ENCODE peak calls at places on chromosomes 11 and 22, in six cellular contexts. N is left lung; H is fibroblast of pulmonary artery; M is heart right ventricle; I is left ventricle myocardium inferior; E is effector memory CD4-positive, alpha-beta T cell. Y is an unnamed sample.

GRCh38 chr11:47593934-47594855 is at the start of gene C1QTNF4:
- DNase-seq in N (no peak), H (no peak), M (no peak), I (no peak), E (no peak), Y (no peak)

GRCh38 chr22:27226666-27227065 is 569.3 kb downstream of the MIAT start:
- DNase-seq in N (no peak), H (peak), M (no peak), I (no peak), E (no peak), Y (no peak)

GRCh38 chr22:38694945-38695344 is 5.8 kb downstream of the JOSD1 start:
- DNase-seq in N (no peak), H (no peak), M (no peak), I (no peak), E (no peak), Y (no peak)

GRCh38 chr22:26398741-26399153 is 30.3 kb upstream of the ASPHD2 start:
- DNase-seq in N (peak), H (peak), M (peak), I (peak), E (peak), Y (peak)

GRCh38 chr11:126548576-126549272 is 193.2 kb downstream of the ST3GAL4 start:
- DNase-seq in N (no peak), H (no peak), M (no peak), I (no peak), E (no peak), Y (no peak)

GRCh38 chr11:68956142-68956541 is 24.6 kb downstream of the MRGPRD start:
- DNase-seq in N (no peak), H (no peak), M (no peak), I (no peak), E (peak), Y (no peak)

GRCh38 chr22:37187891-37188761 is at the start of gene C1QTNF6:
- DNase-seq in N (no peak), H (peak), M (peak), I (peak), E (no peak), Y (peak)

GRCh38 chr22:46617250-46618103 is 2.7 kb upstream of the GRAMD4 start:
- DNase-seq in N (no peak), H (no peak), M (no peak), I (no peak), E (no peak), Y (no peak)

GRCh38 chr11:124644426-124645280 is 22.0 kb downstream of the TBRG1 start:
- DNase-seq in N (no peak), H (peak), M (peak), I (peak), E (no peak), Y (peak)

GRCh38 chr11:43222215-43222614 is 89.6 kb upstream of the API5 start:
- DNase-seq in N (no peak), H (no peak), M (no peak), I (no peak), E (no peak), Y (no peak)

GRCh38 chr11:62889484-62890437 is 9.1 kb downstream of the SLC3A2 start:
- DNase-seq in N (no peak), H (peak), M (no peak), I (no peak), E (no peak), Y (peak)

DNA sequence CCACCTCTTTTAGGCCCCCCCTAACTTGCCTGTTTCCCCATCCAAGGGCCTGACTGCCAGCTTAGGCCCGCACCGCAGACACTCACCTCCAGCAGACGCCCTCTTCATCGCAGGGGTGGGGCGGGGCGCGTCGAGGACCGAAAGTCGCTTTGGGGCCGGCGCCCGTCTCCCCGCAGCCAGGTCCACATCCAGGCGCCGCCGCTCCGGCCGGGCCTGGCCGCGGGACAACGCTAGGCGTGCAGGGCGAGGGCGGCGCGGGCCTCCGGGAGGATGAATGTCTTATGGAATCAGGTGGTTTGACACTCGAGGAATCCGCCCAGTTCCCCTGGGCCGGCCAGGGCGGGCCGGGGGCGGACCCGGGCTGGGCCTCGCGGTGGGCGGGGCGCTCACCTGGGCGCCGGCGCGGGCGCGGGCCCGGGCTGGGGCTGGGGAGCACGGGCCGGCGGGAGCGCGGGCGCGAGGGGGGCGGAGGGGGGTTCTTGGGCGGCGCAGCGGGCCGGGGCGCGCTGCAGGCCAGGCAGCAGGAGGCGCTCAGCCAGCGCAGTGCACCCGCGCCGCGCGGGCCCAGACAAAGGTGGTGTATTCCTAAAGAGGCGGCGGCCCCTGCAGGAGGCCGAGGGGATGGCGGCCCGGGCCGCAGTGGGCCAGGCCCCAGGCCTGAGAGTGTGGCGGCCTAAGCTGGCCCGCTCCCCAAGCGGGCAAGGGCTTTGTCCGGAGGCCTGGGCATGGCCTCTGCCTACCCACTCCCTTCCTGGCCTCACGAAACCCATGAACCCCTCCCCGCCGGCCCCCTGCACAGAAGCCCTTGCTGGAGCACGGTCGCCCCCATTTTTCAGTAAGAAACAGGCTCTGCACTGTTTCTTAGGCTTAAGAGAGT is 177.6 kb downstream of the IGLL1 start:
- DNase-seq in N (peak), H (peak), M (peak), I (no peak), E (peak), Y (peak)
- H3K4me3 ChIP-seq in N (peak), H (no peak), M (peak), I (peak), E (no peak), Y (no peak)

GRCh38 chr11:66408488-66409214 is 12.2 kb upstream of the NPAS4 start:
- DNase-seq in N (peak), H (peak), M (peak), I (peak), E (peak), Y (peak)

GRCh38 chr11:66411323-66411722 is 9.5 kb upstream of the NPAS4 start:
- DNase-seq in N (no peak), H (no peak), M (no peak), I (no peak), E (no peak), Y (no peak)

GRCh38 chr11:66407651-66408050 is 13.2 kb upstream of the NPAS4 start:
- DNase-seq in N (no peak), H (no peak), M (no peak), I (no peak), E (no peak), Y (no peak)

GRCh38 chr11:66410191-66410590 is 10.6 kb upstream of the NPAS4 start:
- DNase-seq in N (no peak), H (no peak), M (no peak), I (no peak), E (no peak), Y (no peak)

DNA sequence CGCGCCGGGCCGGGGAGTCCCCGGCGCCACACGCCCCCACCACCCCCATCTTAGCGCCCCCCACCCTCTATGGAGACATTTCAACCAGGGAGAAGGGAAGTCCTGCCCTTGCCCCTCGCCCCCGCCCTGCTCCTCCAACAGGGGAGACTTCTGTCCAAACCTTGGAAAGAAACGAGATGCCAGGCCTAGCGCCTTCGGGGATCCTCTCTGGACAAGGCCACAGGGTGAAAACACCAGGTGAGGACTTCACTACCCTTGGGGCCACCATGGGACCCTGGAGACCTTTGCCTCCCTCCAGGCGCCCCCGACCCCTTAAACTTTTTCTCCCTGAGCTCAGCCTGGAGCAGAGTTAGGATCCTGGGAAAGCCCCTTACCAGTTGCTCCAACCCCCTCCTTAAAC is 11.6 kb upstream of the NPAS4 start:
- DNase-seq in N (no peak), H (no peak), M (no peak), I (no peak), E (no peak), Y (no peak)
- H3K4me3 ChIP-seq in N (peak), H (no peak), M (peak), I (peak), E (peak), Y (no peak)

DNA sequence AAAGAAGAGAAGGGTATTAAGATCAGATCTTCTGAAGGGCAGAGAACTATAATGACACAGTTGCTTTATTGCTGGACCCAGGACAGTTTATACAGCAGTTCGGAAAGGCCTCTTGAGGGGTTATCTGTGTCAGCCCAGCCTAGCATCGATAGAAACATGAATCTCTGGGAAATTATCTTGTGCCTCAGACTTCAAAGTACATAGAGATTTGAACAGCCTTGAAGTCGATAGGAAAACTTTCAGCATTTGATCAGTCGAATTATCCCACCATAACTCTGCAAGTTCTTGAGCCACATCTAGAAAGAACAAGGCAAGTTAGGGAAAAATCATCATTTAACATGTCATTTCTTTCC is 2.5 kb upstream of the LMO2 start:
- DNase-seq in N (no peak), H (no peak), M (no peak), I (no peak), E (no peak), Y (no peak)
- H3K4me3 ChIP-seq in N (peak), H (no peak), M (no peak), I (no peak), E (peak), Y (no peak)

DNA sequence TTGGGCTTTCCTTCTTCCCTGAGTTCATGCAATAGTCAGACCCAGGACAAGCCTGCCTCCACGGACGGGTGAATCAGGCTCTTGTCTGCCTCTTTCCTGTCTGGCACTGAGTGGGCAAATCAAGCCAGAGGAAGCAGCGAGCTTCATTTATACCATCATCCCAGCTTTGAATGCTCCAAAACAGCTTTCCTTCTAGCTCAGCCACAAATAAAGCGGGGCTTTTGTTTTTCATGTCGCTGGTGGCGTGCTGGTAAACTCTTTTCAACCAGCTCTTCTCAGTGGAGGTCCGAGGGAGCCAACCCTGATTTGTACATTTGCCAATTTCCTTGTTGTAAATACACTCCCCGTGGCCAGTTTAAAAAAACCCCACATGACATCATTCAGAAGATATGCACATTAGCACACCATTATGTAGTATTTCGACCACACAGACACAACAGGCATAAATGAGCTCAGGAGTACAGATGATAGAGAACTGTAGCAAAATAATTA is 8.6 kb downstream of the C11orf91 start:
- DNase-seq in N (peak), H (peak), M (no peak), I (peak), E (no peak), Y (peak)
- H3K4me3 ChIP-seq in N (no peak), H (peak), M (peak), I (peak), E (no peak), Y (peak)

GRCh38 chr11:130452941-130453340 is 4.5 kb downstream of the ADAMTS15 start:
- DNase-seq in N (no peak), H (no peak), M (peak), I (peak), E (no peak), Y (no peak)

GRCh38 chr11:130449996-130450419 is 1.6 kb downstream of the ADAMTS15 start:
- DNase-seq in N (peak), H (peak), M (peak), I (peak), E (no peak), Y (peak)

GRCh38 chr11:130454495-130455262 is 6.2 kb downstream of the ADAMTS15 start:
- DNase-seq in N (no peak), H (no peak), M (no peak), I (no peak), E (no peak), Y (peak)

GRCh38 chr11:130451261-130452019 is 3.0 kb downstream of the ADAMTS15 start:
- DNase-seq in N (no peak), H (peak), M (peak), I (peak), E (no peak), Y (peak)

DNA sequence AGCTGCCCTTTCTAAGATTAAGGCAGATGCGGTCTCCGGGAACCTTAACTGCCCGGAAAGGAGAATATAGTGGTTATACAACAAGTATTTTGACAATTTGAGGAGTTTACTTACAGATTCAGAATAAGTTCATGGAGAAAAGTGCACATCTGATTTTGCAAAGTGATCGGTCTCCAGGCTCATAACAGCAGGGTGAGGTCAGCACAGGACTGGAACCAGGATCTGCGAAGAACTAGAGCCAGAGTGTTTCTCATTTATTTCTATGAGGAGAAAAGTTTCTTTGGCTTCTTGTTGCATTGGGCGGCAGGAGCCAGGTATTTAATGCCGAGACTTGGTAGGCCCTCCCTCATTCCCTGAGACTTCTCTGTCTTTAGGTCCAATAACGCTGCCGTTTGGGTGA is 3.7 kb downstream of the ADAMTS15 start:
- DNase-seq in N (no peak), H (no peak), M (no peak), I (no peak), E (no peak), Y (no peak)
- H3K4me3 ChIP-seq in N (peak), H (peak), M (peak), I (peak), E (no peak), Y (peak)